ENCODE peak calls at places on chromosomes 13 and 19, in four cellular contexts. R is A549, V is tibial nerve, O is uterus. N is an unnamed sample.

GRCh38 chr19:11198175-11198534 is 810 bp upstream of the KANK2 start:
- DNase-seq in R (no peak), V (no peak), O (no peak), N (no peak)

GRCh38 chr13:30019648-30020626 is 169.5 kb upstream of the UBL3 start:
- DNase-seq in R (no peak), V (no peak), O (no peak), N (no peak)

GRCh38 chr13:64413529-64413928 is 2816.6 kb downstream of the PCDH9 start:
- DNase-seq in R (no peak), V (no peak), O (no peak), N (no peak)

GRCh38 chr13:106230450-106230849 is 305.0 kb downstream of the EFNB2 start:
- DNase-seq in R (peak; percentile 3), V (no peak), O (no peak), N (no peak)

GRCh38 chr19:41355035-41355434 is 1.3 kb upstream of the TGFB1 start:
- DNase-seq in R (no peak), V (no peak), O (no peak), N (no peak)

GRCh38 chr19:4430760-4431159 is 26.8 kb downstream of the UBXN6 start:
- DNase-seq in R (no peak), V (no peak), O (no peak), N (no peak)

GRCh38 chr19:45099465-45100201 is 6.7 kb downstream of the PPP1R37 start:
- DNase-seq in R (no peak), V (no peak), O (no peak), N (peak; percentile 19)

GRCh38 chr13:113077953-113078894 is 27.4 kb upstream of the F7 start:
- DNase-seq in R (no peak), V (no peak), O (no peak), N (no peak)

GRCh38 chr13:23953860-23954512 is 56.7 kb upstream of the C1QTNF9B start:
- DNase-seq in R (no peak), V (no peak), O (no peak), N (no peak)

GRCh38 chr13:30895773-30896172 is 10.3 kb upstream of the MEDAG start:
- DNase-seq in R (no peak), V (peak; percentile 74), O (peak; percentile 69), N (no peak)

GRCh38 chr19:22945560-22945959 is 57.4 kb downstream of the ZNF728 start:
- DNase-seq in R (peak; percentile 33), V (no peak), O (no peak), N (peak; percentile 48)

GRCh38 chr19:56566904-56567273 is 379 bp upstream of the ZNF470 start:
- DNase-seq in R (peak; percentile 66), V (peak; percentile 33), O (peak; percentile 62), N (peak; percentile 48)

GRCh38 chr13:28792992-28793391 is 27.1 kb upstream of the MTUS2 start:
- DNase-seq in R (no peak), V (no peak), O (no peak), N (no peak)

GRCh38 chr13:27171244-27171829 is at the start of gene USP12:
- DNase-seq in R (no peak), V (peak; percentile 14), O (no peak), N (peak; percentile 81)

GRCh38 chr13:41418027-41418426 is 39.3 kb upstream of the RGCC start:
- DNase-seq in R (no peak), V (no peak), O (no peak), N (no peak)

GRCh38 chr19:41939861-41940442 is 11.7 kb upstream of the ERFL start:
- DNase-seq in R (no peak), V (no peak), O (no peak), N (no peak)

GRCh38 chr13:30354481-30355404 is 47.4 kb upstream of the KATNAL1 start:
- DNase-seq in R (no peak), V (no peak), O (no peak), N (no peak)

GRCh38 chr13:43994999-43995859 is 115.5 kb downstream of the LACC1 start:
- DNase-seq in R (no peak), V (no peak), O (no peak), N (peak; percentile 36)

GRCh38 chr13:35826626-35827254 is 304.4 kb downstream of the DCLK1 start:
- DNase-seq in R (peak; percentile 11), V (no peak), O (no peak), N (peak; percentile 12)

DNA sequence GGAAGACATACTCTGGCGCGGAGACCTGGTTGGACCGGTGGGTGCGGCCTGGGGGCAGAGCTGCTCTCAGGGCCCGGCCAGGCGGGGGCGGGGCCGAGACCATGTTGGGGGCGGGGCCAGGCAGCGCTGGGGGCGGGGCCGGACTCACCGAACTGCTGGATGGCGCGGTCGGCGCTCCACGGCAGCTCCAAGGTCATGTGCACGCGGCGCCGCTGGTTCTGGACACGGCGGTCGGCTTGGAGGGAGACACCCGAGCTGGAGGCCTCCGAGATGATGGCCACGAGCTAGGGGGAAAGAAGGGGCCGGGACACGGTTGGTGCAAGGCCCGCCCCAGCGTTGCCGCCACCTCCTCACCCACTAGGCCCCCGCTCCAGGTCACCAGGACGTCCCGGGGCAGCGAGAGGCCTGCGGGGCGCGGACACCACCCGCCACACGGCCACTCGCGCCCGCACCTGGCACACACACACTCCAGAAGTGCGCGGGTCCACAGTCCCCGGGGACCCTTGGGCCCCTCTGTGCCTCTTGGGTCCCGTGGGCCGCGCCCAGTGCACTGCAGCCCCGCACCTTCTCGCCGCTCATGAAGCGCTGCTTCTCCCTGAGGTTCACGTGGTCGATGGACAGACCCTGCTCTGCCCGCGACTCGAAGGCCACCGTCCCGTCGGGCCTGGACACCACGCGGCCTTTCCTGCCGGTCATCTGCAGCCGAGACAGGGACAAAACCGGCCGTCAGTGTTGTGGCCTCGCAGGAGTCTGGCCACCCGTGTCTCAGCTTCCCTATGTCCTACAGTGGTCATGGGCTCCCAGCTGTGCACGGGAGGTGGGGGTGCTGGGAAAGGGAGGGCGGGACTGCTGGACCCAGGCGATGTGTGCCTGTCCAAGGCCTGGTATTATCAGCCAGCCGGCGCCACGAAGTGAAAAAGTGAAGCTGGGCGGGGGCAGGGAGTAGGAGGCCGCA is 8.7 kb downstream of the GPX4 start:
- DNase-seq in R (no peak), V (peak; percentile 68), O (peak; percentile 72), N (no peak)
- TF ChIP-seq POLR2A in R (no peak), V (no peak), O (no peak), N (no peak)

DNA sequence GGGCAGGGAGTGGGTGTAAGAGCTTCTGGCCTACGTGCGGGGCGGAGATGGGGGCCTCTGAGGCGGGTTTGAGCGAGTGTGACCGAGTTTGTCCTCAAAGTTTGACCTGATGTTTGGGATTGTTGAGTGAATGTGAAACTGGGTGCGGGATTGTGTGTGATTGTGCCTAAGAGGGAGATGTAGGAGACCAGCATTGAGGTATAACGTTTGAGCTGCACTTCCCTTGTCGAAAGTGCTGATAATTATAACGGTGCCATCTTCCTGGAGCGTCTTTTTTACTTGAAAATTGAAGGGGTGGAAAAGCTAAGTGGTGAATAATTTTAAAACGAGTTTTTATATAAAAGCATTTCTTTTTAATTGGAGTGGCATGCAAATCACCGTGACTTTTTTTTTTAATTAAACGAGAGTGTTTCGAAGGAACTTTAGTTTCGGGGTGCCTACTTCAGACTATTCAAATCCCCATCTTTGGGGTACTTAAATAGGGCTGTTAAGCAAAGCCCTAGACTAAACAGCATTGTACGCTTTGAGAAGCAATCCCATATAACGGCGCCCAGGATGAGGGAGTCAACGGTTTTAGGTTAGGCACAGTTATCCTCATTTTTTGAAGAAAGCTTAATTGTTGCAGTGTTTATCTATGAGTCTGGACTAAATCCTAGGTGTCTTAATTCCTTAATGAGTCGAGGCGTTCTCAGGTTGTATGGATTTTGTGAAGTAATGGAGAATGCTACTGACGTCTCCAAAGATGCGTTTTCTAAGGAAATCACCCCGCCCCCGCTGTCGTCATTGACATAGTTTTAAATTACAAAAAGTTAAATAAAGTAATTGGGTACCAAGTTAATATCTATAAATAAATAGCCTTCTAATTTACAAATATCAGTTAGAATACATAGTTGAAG is 618 bp downstream of the ZNF146 start:
- DNase-seq in R (peak; percentile 61), V (no peak), O (no peak), N (peak; percentile 70)
- TF ChIP-seq POLR2A in R (no peak), V (no peak), O (no peak), N (peak; percentile 76)

DNA sequence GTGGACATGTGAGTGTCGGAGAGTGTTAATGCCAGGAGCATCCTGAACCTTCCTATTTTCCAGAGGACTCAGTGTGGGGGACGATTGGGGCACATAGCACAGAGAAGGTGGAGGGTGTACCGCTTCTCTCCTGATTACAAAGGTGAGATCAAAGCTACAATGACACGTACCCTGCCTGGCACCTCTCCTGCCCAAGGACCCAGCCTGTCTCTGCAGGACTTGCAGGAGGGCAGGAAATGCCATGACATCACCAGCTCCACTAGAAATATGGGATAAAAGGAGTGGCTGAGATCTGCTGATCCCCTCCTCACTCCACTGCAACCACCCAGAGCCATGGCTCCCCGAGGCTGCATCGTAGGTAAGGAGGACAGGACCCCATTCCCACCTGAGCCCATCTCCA is at the start of gene IGFL1:
- DNase-seq in R (no peak), V (no peak), O (no peak), N (no peak)
- TF ChIP-seq POLR2A in R (no peak), V (no peak), O (no peak), N (no peak)

GRCh38 chr19:38836438-38837303 is 5.1 kb upstream of the ECH1 start:
- DNase-seq in R (no peak), V (no peak), O (no peak), N (no peak)

GRCh38 chr19:38838208-38838985 is 6.8 kb upstream of the ECH1 start:
- DNase-seq in R (peak; percentile 62), V (no peak), O (no peak), N (no peak)

GRCh38 chr19:38838986-38839761 is 7.6 kb upstream of the ECH1 start:
- DNase-seq in R (no peak), V (no peak), O (no peak), N (no peak)

GRCh38 chr19:38837304-38837626 is 5.7 kb upstream of the ECH1 start:
- DNase-seq in R (no peak), V (no peak), O (no peak), N (no peak)

DNA sequence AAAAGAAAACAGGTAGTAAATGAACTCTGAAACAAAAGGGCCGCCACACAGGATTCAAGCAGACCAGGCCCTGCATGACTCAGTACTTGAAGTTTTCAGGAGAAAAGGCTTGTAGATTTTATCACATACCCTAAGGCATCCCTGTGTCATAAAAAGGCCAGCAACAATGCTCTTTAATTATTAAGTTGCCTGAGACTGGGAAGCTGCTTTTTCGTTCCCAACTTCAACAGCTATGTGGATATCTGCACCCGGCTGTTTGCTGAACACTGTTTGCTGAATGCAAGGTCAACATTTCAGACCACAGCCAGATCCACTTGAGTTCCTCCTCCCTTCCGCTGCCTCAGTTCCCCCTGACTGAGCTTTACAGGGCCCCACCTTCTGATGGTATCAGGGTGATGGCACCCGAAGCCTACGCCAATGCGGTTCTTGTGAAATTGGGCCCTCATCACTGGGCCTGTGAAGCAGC is 6.1 kb upstream of the ECH1 start:
- DNase-seq in R (peak; percentile 80), V (no peak), O (no peak), N (no peak)
- TF ChIP-seq POLR2A in R (no peak), V (no peak), O (no peak), N (no peak)